ENCODE peak calls at places on chromosomes 11 and 22, in eight cellular contexts. Y, O, Q, F, L, I, D and N are unnamed samples.
A peak's percentile ranks its signal among the peaks of the same experiment; 100 is the strongest.

GRCh38 chr11:48063424-48063978 is 83.1 kb downstream of the PTPRJ start:
- DNase-seq in Y (no peak), O (no peak), Q (no peak), F (no peak), L (peak; percentile 98), I (no peak), D (peak; percentile 96), N (peak; percentile 97)

GRCh38 chr11:121194731-121195596 is 93.9 kb downstream of the TECTA start:
- DNase-seq in Y (peak; percentile 34), O (peak; percentile 69), Q (peak; percentile 74), F (peak; percentile 72), L (peak; percentile 57), I (peak; percentile 70), D (peak; percentile 18), N (peak; percentile 65)

GRCh38 chr22:20237480-20238440 is 30.4 kb downstream of the RTN4R start:
- DNase-seq in Y (no peak), O (no peak), Q (no peak), F (peak; percentile 58), L (no peak), I (peak; percentile 70), D (no peak), N (no peak)

GRCh38 chr11:86152006-86152862 is 83.3 kb upstream of the PICALM start:
- DNase-seq in Y (no peak), O (no peak), Q (no peak), F (peak; percentile 66), L (peak; percentile 34), I (no peak), D (no peak), N (peak; percentile 60)

GRCh38 chr11:48001438-48002021 is 21.2 kb downstream of the PTPRJ start:
- DNase-seq in Y (peak; percentile 57), O (no peak), Q (no peak), F (no peak), L (peak; percentile 71), I (no peak), D (peak; percentile 28), N (peak; percentile 90)

GRCh38 chr11:61129608-61130523 is 27.6 kb downstream of the CD5 start:
- DNase-seq in Y (peak; percentile 92), O (peak; percentile 96), Q (peak; percentile 94), F (peak; percentile 90), L (peak; percentile 91), I (peak; percentile 97), D (peak; percentile 66), N (peak; percentile 90)

GRCh38 chr11:926341-926916 is 759 bp downstream of the AP2A2 start:
- DNase-seq in Y (peak; percentile 41), O (peak; percentile 89), Q (peak; percentile 24), F (peak; percentile 70), L (peak; percentile 72), I (no peak), D (peak; percentile 33), N (peak; percentile 49)

GRCh38 chr11:77201991-77202841 is 74.2 kb downstream of the MYO7A start:
- DNase-seq in Y (peak; percentile 3), O (no peak), Q (no peak), F (no peak), L (no peak), I (no peak), D (no peak), N (no peak)

GRCh38 chr11:10564692-10565318 is 3.7 kb downstream of the LYVE1 start:
- DNase-seq in Y (no peak), O (no peak), Q (no peak), F (peak; percentile 13), L (no peak), I (no peak), D (no peak), N (no peak)

GRCh38 chr22:20299736-20300136 is 20.1 kb downstream of the DGCR6L start:
- DNase-seq in Y (peak; percentile 34), O (no peak), Q (no peak), F (peak; percentile 46), L (no peak), I (no peak), D (no peak), N (peak; percentile 3)

DNA sequence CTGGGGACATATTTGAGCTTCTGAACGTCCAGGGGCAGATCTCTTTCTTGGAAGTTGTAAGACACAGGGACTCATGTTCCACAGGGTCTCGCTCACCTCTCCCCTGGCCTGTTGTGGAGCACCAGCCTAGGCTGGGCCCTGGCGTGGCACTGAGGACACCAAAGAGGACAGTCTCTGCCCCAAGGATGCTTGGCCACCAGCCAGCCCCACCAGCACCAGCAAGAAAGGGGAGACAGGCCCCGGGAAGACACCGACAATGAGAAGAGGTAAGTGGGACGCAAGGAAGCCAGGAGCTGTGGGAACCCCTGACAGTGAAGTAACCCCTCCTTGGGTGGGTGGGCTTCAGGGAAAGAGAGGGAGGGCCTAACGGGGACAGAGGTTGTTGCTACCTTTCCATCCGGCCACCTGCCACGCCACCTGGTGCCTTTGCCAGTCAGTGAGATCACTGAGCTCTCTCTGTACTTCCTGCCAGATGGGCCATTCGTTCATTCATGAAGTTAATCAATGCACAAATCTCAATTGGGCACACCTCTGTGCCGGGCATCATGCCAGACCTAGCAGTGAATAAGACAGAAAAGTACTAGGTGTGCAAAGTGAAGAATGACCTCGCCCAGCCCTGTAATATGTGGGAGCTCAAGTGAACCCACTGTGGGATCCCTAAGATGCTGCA is 11.1 kb downstream of the APOL5 start:
- DNase-seq in Y (peak; percentile 87), O (no peak), Q (no peak), F (peak; percentile 48), L (no peak), I (no peak), D (no peak), N (no peak)
- TF ChIP-seq CTCF in Y (no peak), O (no peak), Q (no peak), F (no peak), L (no peak), I (no peak), D (no peak), N (no peak)

GRCh38 chr22:26548303-26548702 is 36.0 kb upstream of the TFIP11 start:
- DNase-seq in Y (no peak), O (no peak), Q (no peak), F (no peak), L (no peak), I (no peak), D (no peak), N (no peak)

GRCh38 chr22:26548984-26549383 is 36.7 kb upstream of the TFIP11 start:
- DNase-seq in Y (no peak), O (no peak), Q (no peak), F (peak; percentile 96), L (no peak), I (no peak), D (no peak), N (no peak)

GRCh38 chr22:26550498-26551033 is 38.3 kb upstream of the TFIP11 start:
- DNase-seq in Y (no peak), O (no peak), Q (peak; percentile 55), F (no peak), L (peak; percentile 89), I (no peak), D (peak; percentile 80), N (peak; percentile 94)

GRCh38 chr22:26551568-26551967 is 38.4 kb downstream of the TPST2 start:
- DNase-seq in Y (no peak), O (no peak), Q (no peak), F (no peak), L (no peak), I (no peak), D (no peak), N (no peak)

DNA sequence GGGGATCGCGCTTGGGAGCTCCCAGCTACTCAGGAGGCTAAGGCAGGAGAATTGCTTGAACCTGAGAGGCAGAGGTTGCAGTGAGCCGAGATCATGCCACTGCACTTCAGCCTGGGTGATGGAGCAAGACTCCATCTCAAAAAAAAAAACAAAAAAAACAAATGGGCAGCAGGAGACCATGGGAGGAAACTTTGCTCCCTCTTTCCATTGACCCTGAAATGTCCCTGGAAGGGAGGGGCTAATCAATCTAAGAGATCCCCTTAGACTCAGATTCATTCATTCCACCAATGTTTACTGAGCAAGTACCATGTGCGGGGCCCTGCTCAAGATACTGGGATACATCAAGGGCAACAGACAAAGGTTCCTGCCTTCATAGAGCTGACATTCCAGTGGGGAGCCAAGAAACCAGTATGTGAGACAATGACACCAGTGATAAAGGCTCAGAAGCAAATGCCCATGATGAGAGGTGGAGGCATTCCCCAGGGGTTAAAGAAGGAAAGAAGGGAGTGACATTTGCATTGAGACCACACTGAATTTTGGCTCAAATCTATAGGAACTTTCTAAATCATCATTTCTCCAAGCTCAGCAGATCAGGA is 37.7 kb upstream of the TFIP11 start:
- DNase-seq in Y (no peak), O (no peak), Q (no peak), F (no peak), L (peak; percentile 9), I (no peak), D (no peak), N (no peak)
- TF ChIP-seq CTCF in Y (no peak), O (no peak), Q (no peak), F (no peak), L (no peak), I (no peak), D (no peak), N (no peak)

DNA sequence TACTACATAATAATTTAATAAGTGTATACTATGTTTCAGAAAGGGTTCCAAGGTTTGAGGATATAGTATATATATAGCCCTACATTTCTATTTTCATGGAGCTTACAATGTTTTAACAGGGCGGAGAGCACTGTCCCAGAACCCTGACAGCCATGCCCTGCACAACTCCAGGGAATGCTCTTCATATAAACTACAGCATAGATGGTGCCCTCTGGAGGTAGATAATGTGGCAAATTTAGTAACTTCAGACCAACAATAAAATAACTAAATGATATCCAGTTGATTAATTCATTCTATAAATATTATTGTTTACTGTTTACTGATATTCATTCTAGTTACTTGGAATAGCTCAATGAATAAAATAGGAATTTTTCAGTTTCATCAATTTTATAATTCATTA is 693.7 kb upstream of the CCDC179 start:
- DNase-seq in Y (no peak), O (no peak), Q (no peak), F (peak; percentile 27), L (no peak), I (no peak), D (no peak), N (no peak)
- TF ChIP-seq CTCF in Y (no peak), O (peak; percentile 40), Q (peak; percentile 18), F (peak; percentile 28), L (peak; percentile 57), I (no peak), D (no peak), N (no peak)

DNA sequence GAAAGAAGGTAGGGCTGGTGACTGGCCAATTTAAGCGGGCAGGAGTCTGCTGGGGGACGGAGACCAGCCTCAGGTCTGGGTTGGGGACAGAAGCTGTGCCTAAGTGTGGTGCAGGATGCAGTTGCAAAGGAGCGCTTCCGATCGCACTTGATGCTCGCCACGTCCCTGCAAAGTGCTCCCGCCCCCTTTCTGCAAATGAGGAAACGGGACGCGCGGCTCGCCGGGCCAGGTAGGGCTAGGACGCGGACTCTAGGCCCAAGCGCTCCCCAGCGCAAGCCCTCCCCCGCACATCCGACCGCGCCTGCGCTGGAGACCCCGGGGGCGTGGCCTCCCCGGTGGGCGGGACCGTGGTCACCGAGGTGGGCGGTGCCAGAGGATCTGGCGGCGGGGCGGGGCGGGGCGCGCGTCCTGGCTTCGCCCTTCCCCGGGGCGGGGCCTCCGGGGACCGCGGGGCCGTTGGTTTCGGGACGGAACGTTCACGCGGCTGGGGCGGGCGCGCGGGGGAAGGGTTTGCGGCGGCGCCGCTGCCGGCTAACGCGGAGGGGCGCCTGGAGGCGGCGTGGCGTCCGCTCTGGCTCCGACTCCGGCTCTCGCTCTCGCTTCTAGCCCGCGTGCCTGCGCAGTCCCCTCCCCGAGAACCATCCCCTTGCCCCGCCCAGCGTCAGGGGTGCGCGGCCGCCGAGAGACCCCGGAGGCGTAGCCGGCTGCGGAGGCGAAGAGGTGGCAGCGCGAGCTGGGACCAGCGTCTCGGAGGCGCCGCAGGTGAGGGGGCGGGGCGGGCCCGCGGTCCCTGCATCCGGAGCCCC is at the start of gene FAM118A:
- DNase-seq in Y (peak; percentile 97), O (peak; percentile 99), Q (peak; percentile 97), F (peak; percentile 94), L (peak; percentile 84), I (peak; percentile 99), D (peak; percentile 38), N (peak; percentile 93)
- TF ChIP-seq CTCF in Y (no peak), O (no peak), Q (no peak), F (no peak), L (no peak), I (no peak), D (no peak), N (no peak)

GRCh38 chr22:40345801-40346177 is 511 bp upstream of the ADSL start:
- DNase-seq in Y (peak; percentile 67), O (peak; percentile 36), Q (peak; percentile 53), F (peak; percentile 54), L (peak; percentile 11), I (peak; percentile 49), D (no peak), N (no peak)
- TF ChIP-seq CTCF in Y (no peak), O (no peak), Q (no peak), F (no peak), L (no peak), I (no peak), D (no peak), N (no peak)